ENCODE peak calls at places on chromosome 22, in nine cellular contexts. T is iPS-NIHi11; S is activated naive CD4-positive, alpha-beta T cell treated with Interleukin-2 at 50 U/mL for 16 hours; R is activated CD4-positive, alpha-beta T cell treated with anti-CD3 and anti-CD28 coated beads, Interleukin-2, amount 50 U/mL, for 4 hours; C is RPMI8226; O is heart right ventricle; J is NCI-H1436; Y is ELR; D is fibroblast of the aortic adventitia. M is an unnamed sample.

GRCh38 chr22:32917577-32918375 is 116.3 kb downstream of the TIMP3 start:
- DNase-seq in J (no peak), D (no peak), R (no peak), O (peak; percentile 25), C (no peak), S (no peak), T (no peak), Y (no peak), M (no peak)

GRCh38 chr22:44391026-44391425 is 78.3 kb upstream of the SHISAL1 start:
- DNase-seq in C (no peak), J (no peak), Y (no peak), T (no peak), O (no peak), S (no peak), D (no peak), R (no peak), M (no peak)

GRCh38 chr22:50253046-50253580 is 2.0 kb upstream of the HDAC10 start:
- DNase-seq in D (no peak), S (no peak), C (no peak), O (no peak), R (no peak), J (no peak), T (no peak), Y (no peak), M (no peak)

GRCh38 chr22:48755332-48755949 is 1072.2 kb downstream of the BRD1 start:
- DNase-seq in S (no peak), J (no peak), T (peak; percentile 10), Y (no peak), R (no peak), O (no peak), D (no peak), C (no peak), M (no peak)

GRCh38 chr22:46676881-46677280 is 56.7 kb downstream of the GRAMD4 start:
- DNase-seq in D (no peak), R (no peak), C (no peak), Y (no peak), J (no peak), O (no peak), S (no peak), T (no peak), M (no peak)

GRCh38 chr22:19917389-19918138 is 24.0 kb upstream of the COMT start:
- DNase-seq in S (no peak), O (no peak), J (no peak), R (no peak), C (no peak), D (no peak), T (no peak), Y (no peak), M (no peak)

GRCh38 chr22:29578462-29578861 is 2.5 kb downstream of the NIPSNAP1 start:
- DNase-seq in D (no peak), S (no peak), T (no peak), O (no peak), Y (no peak), C (no peak), R (no peak), J (no peak), M (no peak)

GRCh38 chr22:43308451-43309235 is 34.5 kb downstream of the SCUBE1 start:
- DNase-seq in S (no peak), T (no peak), R (no peak), O (no peak), Y (no peak), J (peak; percentile 76), D (no peak), C (no peak), M (no peak)

GRCh38 chr22:31286360-31287255 is 5.7 kb downstream of the PIK3IP1 start:
- DNase-seq in C (no peak), J (no peak), R (peak; percentile 61), O (no peak), S (peak; percentile 65), Y (no peak), D (no peak), T (no peak), M (peak; percentile 75)

M was measured in T-helper 2 cell treated with Interferon-gamma antibody and Interleukin-4, amounts not matched to agents 5 μg/mL and 100 μg/mL, for 36 hours.